ENCODE peak calls at places on chromosomes 5 and 9, in ten cellular contexts. One of them, this sample, is unnamed.
A peak's percentile ranks its signal among the peaks of the same experiment; 100 is the strongest.

GRCh38 chr5:31237159-31237558 is 43.7 kb downstream of the CDH6 start:
- DNase-seq in tibial artery: no peak
- DNase-seq in cardiac fibroblast: peak; percentile 26
- DNase-seq in kidney epithelial cell: no peak
- DNase-seq in endodermal cell: peak; percentile 49
- DNase-seq in Calu3: peak; percentile 7
- DNase-seq in coronary artery: no peak
- DNase-seq in stomach: no peak
- DNase-seq in fibroblast of lung: no peak
- DNase-seq in HFFc6: no peak
- DNase-seq in this sample: no peak

GRCh38 chr5:136197462-136198142 is 4.6 kb upstream of the SMIM32 start:
- DNase-seq in tibial artery: peak; percentile 38
- DNase-seq in coronary artery: no peak
- DNase-seq in HFFc6: no peak
- DNase-seq in cardiac fibroblast: no peak
- DNase-seq in stomach: no peak
- DNase-seq in endodermal cell: peak; percentile 42
- DNase-seq in Calu3: peak; percentile 56
- DNase-seq in kidney epithelial cell: no peak
- DNase-seq in fibroblast of lung: no peak
- DNase-seq in this sample: no peak

GRCh38 chr5:147169399-147169798 is 65.4 kb upstream of the STK32A start:
- DNase-seq in Calu3: peak; percentile 47
- DNase-seq in fibroblast of lung: peak; percentile 92
- DNase-seq in stomach: no peak
- DNase-seq in cardiac fibroblast: peak; percentile 24
- DNase-seq in endodermal cell: no peak
- DNase-seq in HFFc6: no peak
- DNase-seq in kidney epithelial cell: peak; percentile 75
- DNase-seq in coronary artery: no peak
- DNase-seq in tibial artery: no peak
- DNase-seq in this sample: peak; percentile 45

GRCh38 chr5:7410936-7411511 is 15.1 kb downstream of the ADCY2 start:
- DNase-seq in stomach: no peak
- DNase-seq in Calu3: no peak
- DNase-seq in fibroblast of lung: peak; percentile 67
- DNase-seq in kidney epithelial cell: no peak
- DNase-seq in tibial artery: no peak
- DNase-seq in coronary artery: no peak
- DNase-seq in HFFc6: no peak
- DNase-seq in endodermal cell: no peak
- DNase-seq in cardiac fibroblast: no peak
- DNase-seq in this sample: no peak

GRCh38 chr5:157390179-157390923 is 69.7 kb upstream of the NIPAL4 start:
- DNase-seq in HFFc6: peak; percentile 97
- DNase-seq in fibroblast of lung: peak; percentile 98
- DNase-seq in tibial artery: no peak
- DNase-seq in endodermal cell: peak; percentile 63
- DNase-seq in coronary artery: no peak
- DNase-seq in Calu3: peak; percentile 92
- DNase-seq in stomach: peak; percentile 51
- DNase-seq in cardiac fibroblast: peak; percentile 94
- DNase-seq in kidney epithelial cell: peak; percentile 98
- DNase-seq in this sample: peak; percentile 62

GRCh38 chr5:115460476-115460875 is 84.1 kb downstream of the FEM1C start:
- DNase-seq in cardiac fibroblast: peak; percentile 83
- DNase-seq in stomach: peak; percentile 80
- DNase-seq in endodermal cell: no peak
- DNase-seq in Calu3: peak; percentile 60
- DNase-seq in tibial artery: no peak
- DNase-seq in fibroblast of lung: peak; percentile 94
- DNase-seq in HFFc6: peak; percentile 96
- DNase-seq in coronary artery: no peak
- DNase-seq in kidney epithelial cell: no peak
- DNase-seq in this sample: no peak

GRCh38 chr5:1414311-1415058 is 30.8 kb downstream of the SLC6A3 start:
- DNase-seq in tibial artery: no peak
- DNase-seq in endodermal cell: no peak
- DNase-seq in HFFc6: no peak
- DNase-seq in kidney epithelial cell: no peak
- DNase-seq in Calu3: no peak
- DNase-seq in fibroblast of lung: no peak
- DNase-seq in cardiac fibroblast: no peak
- DNase-seq in coronary artery: no peak
- DNase-seq in stomach: no peak
- DNase-seq in this sample: no peak

GRCh38 chr5:84453405-84453804 is 68.7 kb upstream of the EDIL3 start:
- DNase-seq in stomach: no peak
- DNase-seq in fibroblast of lung: no peak
- DNase-seq in coronary artery: no peak
- DNase-seq in tibial artery: no peak
- DNase-seq in cardiac fibroblast: no peak
- DNase-seq in endodermal cell: no peak
- DNase-seq in kidney epithelial cell: no peak
- DNase-seq in HFFc6: no peak
- DNase-seq in Calu3: no peak
- DNase-seq in this sample: no peak

GRCh38 chr5:78677777-78678668 is 29.5 kb upstream of the LHFPL2 start:
- DNase-seq in Calu3: peak; percentile 57
- DNase-seq in HFFc6: peak; percentile 93
- DNase-seq in coronary artery: peak; percentile 82
- DNase-seq in stomach: no peak
- DNase-seq in fibroblast of lung: peak; percentile 98
- DNase-seq in kidney epithelial cell: peak; percentile 67
- DNase-seq in endodermal cell: no peak
- DNase-seq in cardiac fibroblast: peak; percentile 98
- DNase-seq in tibial artery: peak; percentile 87
- DNase-seq in this sample: peak; percentile 98

GRCh38 chr5:111229871-111230812 is 6.0 kb downstream of the CAMK4 start:
- DNase-seq in Calu3: no peak
- DNase-seq in kidney epithelial cell: no peak
- DNase-seq in tibial artery: no peak
- DNase-seq in fibroblast of lung: peak; percentile 18
- DNase-seq in stomach: no peak
- DNase-seq in HFFc6: no peak
- DNase-seq in coronary artery: no peak
- DNase-seq in endodermal cell: no peak
- DNase-seq in cardiac fibroblast: no peak
- DNase-seq in this sample: no peak

GRCh38 chr5:116011046-116011445 is 21.2 kb upstream of the ARL14EPL start:
- DNase-seq in tibial artery: no peak
- DNase-seq in Calu3: no peak
- DNase-seq in stomach: no peak
- DNase-seq in cardiac fibroblast: peak; percentile 5
- DNase-seq in HFFc6: no peak
- DNase-seq in fibroblast of lung: peak; percentile 2
- DNase-seq in kidney epithelial cell: no peak
- DNase-seq in coronary artery: no peak
- DNase-seq in endodermal cell: no peak
- DNase-seq in this sample: no peak

GRCh38 chr9:6557883-6558282 is 87.6 kb downstream of the GLDC start:
- DNase-seq in coronary artery: no peak
- DNase-seq in Calu3: no peak
- DNase-seq in tibial artery: no peak
- DNase-seq in HFFc6: no peak
- DNase-seq in cardiac fibroblast: no peak
- DNase-seq in stomach: no peak
- DNase-seq in fibroblast of lung: no peak
- DNase-seq in kidney epithelial cell: no peak
- DNase-seq in endodermal cell: no peak
- DNase-seq in this sample: no peak

GRCh38 chr9:14343948-14344547 is 30.1 kb upstream of the NFIB start:
- DNase-seq in HFFc6: no peak
- DNase-seq in cardiac fibroblast: peak; percentile 44
- DNase-seq in Calu3: no peak
- DNase-seq in tibial artery: peak; percentile 74
- DNase-seq in stomach: no peak
- DNase-seq in fibroblast of lung: no peak
- DNase-seq in endodermal cell: peak; percentile 68
- DNase-seq in coronary artery: no peak
- DNase-seq in kidney epithelial cell: no peak
- DNase-seq in this sample: no peak

GRCh38 chr5:68406767-68407232 is 191.2 kb downstream of the PIK3R1 start:
- DNase-seq in stomach: peak; percentile 29
- DNase-seq in cardiac fibroblast: no peak
- DNase-seq in HFFc6: no peak
- DNase-seq in endodermal cell: peak; percentile 49
- DNase-seq in fibroblast of lung: no peak
- DNase-seq in Calu3: peak; percentile 20
- DNase-seq in tibial artery: no peak
- DNase-seq in coronary artery: no peak
- DNase-seq in kidney epithelial cell: no peak
- DNase-seq in this sample: no peak

GRCh38 chr9:124392254-124392653 is 23.0 kb downstream of the PSMB7 start:
- DNase-seq in endodermal cell: peak; percentile 60
- DNase-seq in Calu3: no peak
- DNase-seq in kidney epithelial cell: no peak
- DNase-seq in stomach: no peak
- DNase-seq in HFFc6: no peak
- DNase-seq in coronary artery: no peak
- DNase-seq in fibroblast of lung: no peak
- DNase-seq in cardiac fibroblast: no peak
- DNase-seq in tibial artery: peak; percentile 66
- DNase-seq in this sample: no peak

GRCh38 chr5:135821061-135821781 is 13.2 kb upstream of the SLC25A48 start:
- DNase-seq in tibial artery: no peak
- DNase-seq in kidney epithelial cell: no peak
- DNase-seq in fibroblast of lung: peak; percentile 8
- DNase-seq in endodermal cell: peak; percentile 89
- DNase-seq in HFFc6: no peak
- DNase-seq in cardiac fibroblast: no peak
- DNase-seq in stomach: no peak
- DNase-seq in Calu3: no peak
- DNase-seq in coronary artery: peak; percentile 64
- DNase-seq in this sample: no peak

GRCh38 chr9:12469084-12469483 is 224.1 kb upstream of the TYRP1 start:
- DNase-seq in fibroblast of lung: no peak
- DNase-seq in tibial artery: no peak
- DNase-seq in kidney epithelial cell: no peak
- DNase-seq in coronary artery: no peak
- DNase-seq in endodermal cell: no peak
- DNase-seq in HFFc6: no peak
- DNase-seq in Calu3: no peak
- DNase-seq in stomach: no peak
- DNase-seq in cardiac fibroblast: no peak
- DNase-seq in this sample: no peak

GRCh38 chr9:133346021-133346713 is 1.8 kb downstream of the MED22 start:
- DNase-seq in tibial artery: no peak
- DNase-seq in coronary artery: no peak
- DNase-seq in endodermal cell: no peak
- DNase-seq in Calu3: no peak
- DNase-seq in cardiac fibroblast: no peak
- DNase-seq in HFFc6: no peak
- DNase-seq in fibroblast of lung: no peak
- DNase-seq in kidney epithelial cell: no peak
- DNase-seq in stomach: no peak
- DNase-seq in this sample: no peak

GRCh38 chr9:133348763-133349573 is 950 bp downstream of the RPL7A start:
- DNase-seq in coronary artery: no peak
- DNase-seq in endodermal cell: no peak
- DNase-seq in cardiac fibroblast: no peak
- DNase-seq in Calu3: no peak
- DNase-seq in fibroblast of lung: no peak
- DNase-seq in stomach: no peak
- DNase-seq in kidney epithelial cell: no peak
- DNase-seq in tibial artery: no peak
- DNase-seq in HFFc6: no peak
- DNase-seq in this sample: no peak

GRCh38 chr9:133345596-133345995 is 2.3 kb downstream of the MED22 start:
- DNase-seq in coronary artery: no peak
- DNase-seq in kidney epithelial cell: no peak
- DNase-seq in fibroblast of lung: no peak
- DNase-seq in HFFc6: no peak
- DNase-seq in Calu3: no peak
- DNase-seq in cardiac fibroblast: no peak
- DNase-seq in stomach: no peak
- DNase-seq in endodermal cell: no peak
- DNase-seq in tibial artery: no peak
- DNase-seq in this sample: no peak

GRCh38 chr9:133347985-133348762 is at the start of the genes MED22 and RPL7A:
- DNase-seq in cardiac fibroblast: peak; percentile 99
- DNase-seq in endodermal cell: peak; percentile 97
- DNase-seq in Calu3: peak; percentile 81
- DNase-seq in kidney epithelial cell: peak; percentile 89
- DNase-seq in fibroblast of lung: peak; percentile 93
- DNase-seq in coronary artery: peak; percentile 95
- DNase-seq in stomach: peak; percentile 94
- DNase-seq in HFFc6: peak; percentile 95
- DNase-seq in tibial artery: peak; percentile 97
- DNase-seq in this sample: peak; percentile 84

GRCh38 chr9:133347515-133347984 is 381 bp downstream of the MED22 start:
- DNase-seq in kidney epithelial cell: no peak
- DNase-seq in endodermal cell: peak; percentile 75
- DNase-seq in stomach: no peak
- DNase-seq in cardiac fibroblast: peak; percentile 33
- DNase-seq in Calu3: peak; percentile 21
- DNase-seq in fibroblast of lung: peak; percentile 30
- DNase-seq in HFFc6: no peak
- DNase-seq in tibial artery: no peak
- DNase-seq in coronary artery: no peak
- DNase-seq in this sample: no peak
- TF ChIP-seq CTCF in kidney epithelial cell: no peak
- TF ChIP-seq CTCF in endodermal cell: peak; percentile 7
- TF ChIP-seq CTCF in stomach: no peak
- TF ChIP-seq CTCF in cardiac fibroblast: no peak
- TF ChIP-seq CTCF in Calu3: no peak
- TF ChIP-seq CTCF in fibroblast of lung: no peak
- TF ChIP-seq CTCF in HFFc6: peak; percentile 44
- TF ChIP-seq CTCF in tibial artery: no peak
- TF ChIP-seq CTCF in coronary artery: no peak
- TF ChIP-seq CTCF in this sample: no peak

GRCh38 chr5:60649288-60649917 is 50.6 kb downstream of the DEPDC1B start:
- DNase-seq in endodermal cell: no peak
- DNase-seq in Calu3: peak; percentile 26
- DNase-seq in HFFc6: peak; percentile 57
- DNase-seq in kidney epithelial cell: peak; percentile 12
- DNase-seq in tibial artery: no peak
- DNase-seq in coronary artery: no peak
- DNase-seq in stomach: no peak
- DNase-seq in cardiac fibroblast: peak; percentile 64
- DNase-seq in fibroblast of lung: peak; percentile 25
- DNase-seq in this sample: peak; percentile 10
- TF ChIP-seq CTCF in endodermal cell: peak; percentile 83
- TF ChIP-seq CTCF in Calu3: peak; percentile 46
- TF ChIP-seq CTCF in HFFc6: peak; percentile 88
- TF ChIP-seq CTCF in kidney epithelial cell: peak; percentile 56
- TF ChIP-seq CTCF in tibial artery: peak; percentile 47
- TF ChIP-seq CTCF in coronary artery: no peak
- TF ChIP-seq CTCF in stomach: peak; percentile 48
- TF ChIP-seq CTCF in cardiac fibroblast: peak; percentile 64
- TF ChIP-seq CTCF in fibroblast of lung: peak; percentile 78
- TF ChIP-seq CTCF in this sample: peak; percentile 64

GRCh38 chr9:110058304-110058953 is 149.5 kb downstream of the C9orf152 start:
- DNase-seq in fibroblast of lung: peak; percentile 45
- DNase-seq in tibial artery: no peak
- DNase-seq in coronary artery: no peak
- DNase-seq in HFFc6: peak; percentile 36
- DNase-seq in endodermal cell: peak; percentile 90
- DNase-seq in Calu3: peak; percentile 63
- DNase-seq in cardiac fibroblast: peak; percentile 60
- DNase-seq in stomach: peak; percentile 50
- DNase-seq in kidney epithelial cell: no peak
- DNase-seq in this sample: no peak
- TF ChIP-seq CTCF in fibroblast of lung: peak; percentile 64
- TF ChIP-seq CTCF in tibial artery: peak; percentile 28
- TF ChIP-seq CTCF in coronary artery: no peak
- TF ChIP-seq CTCF in HFFc6: peak; percentile 69
- TF ChIP-seq CTCF in endodermal cell: peak; percentile 81
- TF ChIP-seq CTCF in Calu3: no peak
- TF ChIP-seq CTCF in cardiac fibroblast: peak; percentile 45
- TF ChIP-seq CTCF in stomach: peak; percentile 29
- TF ChIP-seq CTCF in kidney epithelial cell: peak; percentile 65
- TF ChIP-seq CTCF in this sample: peak; percentile 46

GRCh38 chr5:57495688-57496087 is 13.1 kb upstream of the ACTBL2 start:
- DNase-seq in endodermal cell: no peak
- DNase-seq in kidney epithelial cell: no peak
- DNase-seq in cardiac fibroblast: no peak
- DNase-seq in tibial artery: no peak
- DNase-seq in coronary artery: no peak
- DNase-seq in fibroblast of lung: no peak
- DNase-seq in HFFc6: no peak
- DNase-seq in Calu3: no peak
- DNase-seq in stomach: no peak
- DNase-seq in this sample: no peak
- TF ChIP-seq CTCF in endodermal cell: no peak
- TF ChIP-seq CTCF in kidney epithelial cell: no peak
- TF ChIP-seq CTCF in cardiac fibroblast: no peak
- TF ChIP-seq CTCF in tibial artery: no peak
- TF ChIP-seq CTCF in coronary artery: no peak
- TF ChIP-seq CTCF in fibroblast of lung: no peak
- TF ChIP-seq CTCF in HFFc6: no peak
- TF ChIP-seq CTCF in Calu3: no peak
- TF ChIP-seq CTCF in stomach: no peak
- TF ChIP-seq CTCF in this sample: no peak

This sample was measured in AG09309.